ENCODE peak calls at places on chromosomes 1 and 21, in six cellular contexts. O, V, R, T, Z and S are unnamed samples.

GRCh38 chr21:21238882-21239400 is 240.7 kb downstream of the NCAM2 start:
- DNase-seq in Z (no peak), O (no peak), R (no peak), V (no peak), T (no peak), S (no peak)

GRCh38 chr1:28449904-28450303 is 55.9 kb upstream of the RCC1 start:
- DNase-seq in R (no peak), Z (peak; percentile 63), V (no peak), O (no peak), T (no peak), S (no peak)

GRCh38 chr21:15729674-15730483 is at the start of gene USP25:
- DNase-seq in Z (peak; percentile 87), V (peak; percentile 93), T (peak; percentile 97), O (peak; percentile 96), R (peak; percentile 86), S (peak; percentile 91)

GRCh38 chr1:24735156-24735618 is 10.1 kb upstream of the CLIC4 start:
- DNase-seq in Z (no peak), V (no peak), O (peak; percentile 4), R (peak; percentile 33), T (no peak), S (no peak)

GRCh38 chr1:154956557-154956956 is 658 bp upstream of the PBXIP1 start:
- DNase-seq in Z (peak; percentile 34), T (peak; percentile 70), R (no peak), V (no peak), O (peak; percentile 82), S (no peak)

GRCh38 chr1:54815086-54815876 is 14.2 kb upstream of the TTC22 start:
- DNase-seq in Z (no peak), T (no peak), R (no peak), V (peak; percentile 94), O (no peak), S (no peak)

GRCh38 chr21:44866780-44867179 is 6.7 kb downstream of the PTTG1IP start:
- DNase-seq in O (no peak), V (no peak), T (no peak), R (no peak), Z (peak; percentile 34), S (no peak)

GRCh38 chr21:16192900-16193299 is 463.1 kb downstream of the USP25 start:
- DNase-seq in O (no peak), V (no peak), Z (peak; percentile 80), T (no peak), R (no peak), S (peak; percentile 61)

GRCh38 chr21:38402291-38402690 is 96.0 kb downstream of the ERG start:
- DNase-seq in Z (no peak), V (no peak), O (no peak), R (peak; percentile 6), T (no peak), S (no peak)

GRCh38 chr1:108961752-108962486 is 1.4 kb downstream of the CLCC1 start:
- DNase-seq in Z (no peak), R (no peak), T (no peak), V (peak; percentile 24), O (no peak), S (no peak)

GRCh38 chr1:225228871-225229303 is 199.0 kb downstream of the LBR start:
- DNase-seq in V (peak; percentile 79), R (no peak), O (no peak), Z (no peak), T (no peak), S (no peak)

GRCh38 chr1:121519042-121519755 is 334.4 kb downstream of the SRGAP2C start:
- DNase-seq in O (peak; percentile 68), Z (peak; percentile 28), R (peak; percentile 94), V (peak; percentile 81), T (peak; percentile 56), S (no peak)

GRCh38 chr1:10625554-10625953 is 150.8 kb downstream of the PEX14 start:
- DNase-seq in R (no peak), V (no peak), Z (no peak), O (peak; percentile 52), T (peak; percentile 42), S (peak; percentile 11)

GRCh38 chr1:3032970-3033794 is 11.9 kb downstream of the ACTRT2 start:
- DNase-seq in T (no peak), R (no peak), Z (no peak), O (peak; percentile 39), V (no peak), S (no peak)

GRCh38 chr1:25996966-25997758 is 701 bp downstream of the PAFAH2 start:
- DNase-seq in V (peak; percentile 93), O (no peak), Z (peak; percentile 79), R (no peak), T (no peak), S (peak; percentile 47)

GRCh38 chr1:32889731-32890278 is 3.5 kb downstream of the HPCA start:
- DNase-seq in T (no peak), R (no peak), Z (no peak), O (peak; percentile 4), V (no peak), S (no peak)

GRCh38 chr1:208766812-208767211 is 522.6 kb upstream of the PLXNA2 start:
- DNase-seq in T (no peak), R (peak; percentile 30), O (no peak), V (no peak), Z (no peak), S (no peak)

GRCh38 chr1:205245096-205245495 is 17.4 kb downstream of the TMCC2 start:
- DNase-seq in O (peak; percentile 36), R (no peak), T (no peak), V (no peak), Z (no peak), S (no peak)

GRCh38 chr1:87435484-87435883 is 106.8 kb downstream of the LMO4 start:
- DNase-seq in O (no peak), R (no peak), Z (peak; percentile 6), T (no peak), V (peak; percentile 81), S (no peak)

GRCh38 chr21:26457817-26458216 is 115.3 kb downstream of the CYYR1 start:
- DNase-seq in V (no peak), O (no peak), Z (peak; percentile 37), R (no peak), T (no peak), S (no peak)

GRCh38 chr21:16420086-16420724 is 690.4 kb downstream of the USP25 start:
- DNase-seq in R (no peak), T (peak; percentile 61), O (peak; percentile 71), Z (peak; percentile 14), V (no peak), S (peak; percentile 47)

GRCh38 chr21:27572681-27573080 is 605.8 kb upstream of the ADAMTS5 start:
- DNase-seq in T (no peak), V (no peak), Z (peak; percentile 92), R (no peak), O (no peak), S (no peak)

GRCh38 chr21:35400233-35400939 is 351.3 kb upstream of the RUNX1 start:
- DNase-seq in R (peak; percentile 71), O (no peak), T (no peak), Z (peak; percentile 66), V (peak; percentile 82), S (no peak)

GRCh38 chr21:35399706-35400105 is 350.6 kb upstream of the RUNX1 start:
- DNase-seq in T (no peak), R (no peak), O (no peak), V (no peak), Z (no peak), S (no peak)

GRCh38 chr21:35396655-35397054 is 347.6 kb upstream of the RUNX1 start:
- DNase-seq in Z (no peak), T (no peak), V (no peak), O (no peak), R (no peak), S (no peak)

GRCh38 chr21:35399002-35399401 is 349.9 kb upstream of the RUNX1 start:
- DNase-seq in O (no peak), V (no peak), T (no peak), R (no peak), Z (peak; percentile 20), S (no peak)

DNA sequence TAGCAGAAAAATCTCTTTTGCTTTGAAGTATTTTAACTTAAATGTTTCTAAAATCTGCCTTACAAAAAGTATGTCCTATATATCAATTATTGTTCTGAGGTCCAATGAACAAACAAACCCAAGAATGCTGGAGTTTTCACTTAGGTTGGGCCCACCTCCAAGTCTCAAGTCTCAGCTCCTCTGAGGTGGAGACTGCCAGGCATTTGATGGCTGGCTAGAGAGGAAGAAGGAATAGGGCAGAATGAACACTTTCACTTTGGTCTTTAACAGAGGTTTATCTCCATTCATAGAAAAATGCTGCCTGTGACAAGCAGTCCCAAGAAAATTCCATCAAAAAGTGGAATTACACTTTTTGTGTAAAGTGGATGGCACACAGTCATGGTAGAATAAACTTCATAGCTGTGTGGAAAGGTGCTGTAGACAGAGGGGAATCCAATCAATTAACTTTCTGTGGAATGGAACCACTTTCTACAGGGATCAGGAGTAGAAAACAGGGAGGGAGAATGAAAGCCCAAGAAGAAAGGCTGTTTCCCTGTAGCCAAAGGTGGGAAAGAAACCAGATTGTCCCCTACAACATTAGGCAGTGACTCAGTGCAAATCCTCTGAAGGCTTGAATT is 349.4 kb upstream of the RUNX1 start:
- DNase-seq in T (no peak), O (no peak), V (no peak), Z (peak; percentile 30), R (no peak), S (no peak)
- H3K27ac ChIP-seq in T (no peak overlapping the region), O (no peak overlapping the region), V (no peak overlapping the region), Z (no peak overlapping the region), R (no peak overlapping the region), S (no peak overlapping the region)

GRCh38 chr21:46111857-46112730 is 14.2 kb downstream of the COL6A2 start:
- DNase-seq in O (peak; percentile 69), Z (no peak), R (no peak), T (peak; percentile 49), V (no peak), S (peak; percentile 27)
- H3K36me3 ChIP-seq in O (peaks cover 54% of the 10 kb centered on the region), Z (peaks cover 57% of the 10 kb centered on the region), R (peaks cover 15% of the 10 kb centered on the region), T (no peaks in the 10 kb centered on the region), V (no peaks in the 10 kb centered on the region), S (no peaks in the 10 kb centered on the region)

GRCh38 chr1:151512326-151512725 is 1.1 kb downstream of the CGN start:
- DNase-seq in Z (no peak), T (no peak), V (peak; percentile 40), O (peak; percentile 9), R (no peak), S (no peak)
- H3K4me3 ChIP-seq in Z (no peak overlapping the region), T (peak overlapping the region; percentile 73), V (peak overlapping the region; percentile 60), O (peak overlapping the region; percentile 54), R (peak overlapping the region; percentile 91), S (no peak overlapping the region)

DNA sequence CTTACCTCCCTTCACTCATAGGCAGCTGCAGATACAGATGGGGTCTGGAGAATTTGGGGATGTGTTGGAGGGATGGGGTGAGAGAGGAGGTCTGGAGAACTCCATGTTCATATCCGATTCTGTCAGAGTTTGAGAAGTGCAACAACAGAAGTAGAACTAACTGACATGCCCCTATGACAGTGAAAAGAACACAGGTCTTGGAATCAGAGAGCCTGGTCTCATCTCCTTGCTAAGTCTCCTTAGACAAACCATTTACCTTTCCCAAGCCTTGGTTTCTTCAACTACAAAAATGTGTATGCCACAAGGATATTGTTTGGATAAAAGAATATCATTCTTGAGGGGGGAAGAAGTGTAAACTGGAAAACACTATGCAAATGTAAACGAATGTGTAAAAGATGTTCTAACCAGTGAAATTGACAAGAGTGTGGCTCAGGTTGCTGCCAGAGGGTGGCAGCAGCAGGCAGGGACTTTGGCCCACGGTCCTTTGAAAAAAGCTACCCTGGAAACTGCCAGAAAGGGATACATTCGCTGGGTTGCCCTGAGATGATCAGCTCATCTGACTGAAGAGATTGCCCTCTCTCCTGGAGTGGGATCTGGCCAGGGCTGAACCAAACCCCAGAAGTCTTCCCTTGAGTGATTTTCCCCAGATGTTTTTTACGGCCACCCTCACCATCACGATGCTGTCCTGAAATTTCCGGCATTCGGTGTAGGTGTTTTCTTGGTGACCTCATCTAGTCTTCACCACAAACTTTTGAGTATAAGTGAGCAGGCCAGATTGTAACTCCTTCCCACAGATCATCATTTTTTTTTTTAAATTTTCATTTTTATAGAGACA is 17.0 kb upstream of the CD2 start:
- DNase-seq in R (peak; percentile 78), O (no peak), V (peak; percentile 64), T (no peak), Z (peak; percentile 83), S (peak; percentile 67)
- H3K27ac ChIP-seq in R (no peak overlapping the region), O (no peak overlapping the region), V (no peak overlapping the region), T (no peak overlapping the region), Z (no peak overlapping the region), S (no peak overlapping the region)

GRCh38 chr1:39342776-39343175 is 138.3 kb downstream of the MACF1 start:
- DNase-seq in Z (no peak), O (no peak), R (no peak), V (no peak), T (no peak), S (no peak)
- H3K36me3 ChIP-seq in Z (peaks cover 25% of the 10 kb centered on the region), O (peaks cover 44% of the 10 kb centered on the region), R (peaks cover 54% of the 10 kb centered on the region), V (peaks cover 14% of the 10 kb centered on the region), T (peaks cover 9% of the 10 kb centered on the region), S (no peaks in the 10 kb centered on the region)